ENCODE peak calls at places on chromosomes 4 and X, in four cellular contexts. W is SK-N-SH, G is H1, D is K562. Y is an unnamed sample.

GRCh38 chr4:94304365-94304971 is 38.2 kb downstream of the HPGDS start:
- DNase-seq in W (peak), G (no peak), D (peak), Y (no peak)

GRCh38 chr4:37542749-37543148 is 143.4 kb downstream of the RELL1 start:
- DNase-seq in W (no peak), G (no peak), D (no peak), Y (no peak)

GRCh38 chr4:74327751-74328150 is 19.5 kb downstream of the EPGN start:
- DNase-seq in W (no peak), G (no peak), D (no peak), Y (no peak)

GRCh38 chr4:41213563-41214157 is 682 bp downstream of the APBB2 start:
- DNase-seq in W (no peak), G (no peak), D (no peak), Y (peak)

GRCh38 chr4:38020386-38020785 is 60.2 kb downstream of the PTTG2 start:
- DNase-seq in W (no peak), G (no peak), D (no peak), Y (no peak)

GRCh38 chr4:113499166-113499565 is 262.4 kb downstream of the CAMK2D start:
- DNase-seq in W (no peak), G (no peak), D (no peak), Y (no peak)

GRCh38 chr4:90060039-90060438 is 67.2 kb upstream of the CCSER1 start:
- DNase-seq in W (no peak), G (no peak), D (no peak), Y (no peak)

GRCh38 chrX:138885886-138886285 is 174.4 kb upstream of the FGF13 start:
- DNase-seq in W (no peak), G (no peak), D (no peak), Y (no peak)

GRCh38 chrX:25976683-25977310 is 161.3 kb upstream of the MAGEB18 start:
- DNase-seq in W (no peak), G (no peak), D (no peak), Y (no peak)

GRCh38 chrX:124963717-124964116 is 356.0 kb upstream of the TEX13C start:
- DNase-seq in W (no peak), G (no peak), D (no peak), Y (no peak)

GRCh38 chr4:102761478-102761790 is 666 bp upstream of the MANBA start:
- DNase-seq in W (no peak), G (no peak), D (no peak), Y (no peak)

GRCh38 chr4:159107203-159107921 is 4.5 kb downstream of the RAPGEF2 start:
- DNase-seq in W (no peak), G (no peak), D (no peak), Y (no peak)

GRCh38 chrX:54807524-54808108 is at the start of gene MAGED2:
- DNase-seq in W (peak), G (no peak), D (peak), Y (peak)

GRCh38 chrX:68287419-68287818 is 145.9 kb downstream of the OPHN1 start:
- DNase-seq in W (no peak), G (no peak), D (no peak), Y (no peak)

GRCh38 chrX:22365460-22365859 is 92.7 kb downstream of the CBLL2 start:
- DNase-seq in W (no peak), G (no peak), D (no peak), Y (no peak)

GRCh38 chr4:182292657-182293056 is 49.5 kb downstream of the TENM3 start:
- DNase-seq in W (no peak), G (no peak), D (no peak), Y (no peak)

GRCh38 chr4:182291597-182291996 is 48.4 kb downstream of the TENM3 start:
- DNase-seq in W (no peak), G (no peak), D (no peak), Y (no peak)

GRCh38 chr4:182297659-182298058 is 54.5 kb downstream of the TENM3 start:
- DNase-seq in W (no peak), G (no peak), D (no peak), Y (no peak)

GRCh38 chr4:182294436-182294835 is 51.2 kb downstream of the TENM3 start:
- DNase-seq in W (no peak), G (no peak), D (no peak), Y (no peak)

DNA sequence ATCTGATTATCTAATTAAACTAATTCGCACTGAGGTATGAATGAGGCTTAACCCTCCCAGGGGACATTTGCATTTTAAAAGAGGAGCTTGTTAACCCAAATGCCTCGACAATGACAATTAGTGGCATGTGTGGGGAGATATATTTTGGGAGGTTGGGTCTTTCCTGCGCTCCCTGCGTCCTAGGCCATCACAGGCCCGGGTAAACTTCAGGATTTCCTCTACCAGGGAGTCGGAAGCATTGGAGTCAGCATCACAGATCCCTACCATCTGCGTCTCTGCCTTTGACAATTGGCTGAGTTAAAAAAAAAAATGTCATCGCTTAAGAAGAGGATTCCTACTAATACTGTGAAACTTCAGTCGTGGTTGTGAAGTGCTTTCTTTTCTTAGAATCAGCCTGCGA is 50.6 kb downstream of the TENM3 start:
- DNase-seq in W (no peak), G (no peak), D (no peak), Y (no peak)
- TF ChIP-seq TEAD4 in W (no peak), G (no peak), D (no peak), Y (no peak)

DNA sequence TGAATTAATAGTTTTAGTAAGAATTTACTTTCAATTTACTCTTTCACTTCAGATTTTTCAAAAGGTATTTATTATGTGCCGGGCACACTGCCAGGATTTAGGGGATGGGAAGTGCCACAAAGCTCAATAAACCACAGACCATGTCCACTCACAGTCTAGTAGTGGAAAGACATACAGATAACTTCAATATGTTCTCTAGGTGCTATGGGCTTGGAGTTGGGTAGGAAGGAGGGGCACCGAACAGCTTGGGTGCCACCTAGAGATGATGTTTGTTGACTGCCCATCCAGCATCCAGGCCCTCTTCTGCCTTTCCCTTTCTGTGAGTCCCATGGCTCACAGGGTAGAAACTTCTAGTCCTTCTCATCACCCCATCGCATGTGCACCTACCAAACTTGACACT is 17.8 kb downstream of the MFAP3L start:
- DNase-seq in W (no peak), G (no peak), D (no peak), Y (no peak)
- TF ChIP-seq TEAD4 in W (no peak), G (no peak), D (no peak), Y (no peak)

GRCh38 chr4:163473576-163473975 is at the start of gene TKTL2:
- DNase-seq in W (peak), G (no peak), D (no peak), Y (no peak)
- TF ChIP-seq TEAD4 in W (no peak), G (no peak), D (no peak), Y (no peak)

GRCh38 chr4:133059117-133059516 is 90.0 kb upstream of the PCDH10 start:
- DNase-seq in W (no peak), G (no peak), D (no peak), Y (no peak)
- TF ChIP-seq TEAD4 in W (no peak), G (no peak), D (no peak), Y (no peak)

GRCh38 chr4:137609693-137610450 is 77.6 kb upstream of the PCDH18 start:
- DNase-seq in W (no peak), G (no peak), D (no peak), Y (no peak)

GRCh38 chr4:137611998-137612700 is 79.9 kb upstream of the PCDH18 start:
- DNase-seq in W (no peak), G (no peak), D (no peak), Y (no peak)

GRCh38 chr4:137610960-137611359 is 78.7 kb upstream of the PCDH18 start:
- DNase-seq in W (no peak), G (no peak), D (no peak), Y (peak)

GRCh38 chr4:137602401-137602800 is 70.1 kb upstream of the PCDH18 start:
- DNase-seq in W (no peak), G (no peak), D (no peak), Y (no peak)

GRCh38 chr4:137608085-137608484 is 75.8 kb upstream of the PCDH18 start:
- DNase-seq in W (no peak), G (no peak), D (no peak), Y (no peak)
- TF ChIP-seq TEAD4 in W (no peak), G (no peak), D (no peak), Y (no peak)

GRCh38 chr4:173529505-173530325 is at the start of gene HAND2:
- DNase-seq in W (peak), G (no peak), D (peak), Y (peak)

GRCh38 chr4:173530326-173531062 is 465 bp upstream of the HAND2 start:
- DNase-seq in W (peak), G (no peak), D (no peak), Y (no peak)

GRCh38 chr4:173526724-173527102 is 3.3 kb downstream of the HAND2 start:
- DNase-seq in W (peak), G (no peak), D (no peak), Y (no peak)

GRCh38 chr4:173527103-173527876 is 2.7 kb downstream of the HAND2 start:
- DNase-seq in W (no peak), G (no peak), D (no peak), Y (peak)

GRCh38 chr4:173528378-173529321 is 1.4 kb downstream of the HAND2 start:
- DNase-seq in W (peak), G (no peak), D (peak), Y (peak)
- TF ChIP-seq TEAD4 in W (no peak), G (no peak), D (no peak), Y (no peak)

Y was measured in WTC11.